ENCODE peak calls at places on chromosome 11, in ten cellular contexts. E is AG04450, S is neural crest cell, A is keratinocyte, U is lower lobe of right lung, Q is bronchial epithelial cell, Z is GM23338, F is lower leg skin, M is left lung, V is AG09309. O is an unnamed sample.

GRCh38 chr11:69642549-69642912 is 1.6 kb downstream of the CCND1 start:
- DNase-seq in E (no peak), S (no peak), A (no peak), U (no peak), Q (no peak), Z (peak), F (no peak), M (peak), V (no peak), O (no peak)

GRCh38 chr11:76962583-76963416 is 71.4 kb upstream of the B3GNT6 start:
- DNase-seq in E (no peak), S (no peak), A (no peak), U (no peak), Q (no peak), Z (no peak), F (no peak), M (no peak), V (no peak), O (peak)

GRCh38 chr11:63897459-63898156 is 19.4 kb downstream of the RCOR2 start:
- DNase-seq in E (no peak), S (no peak), A (no peak), U (no peak), Q (no peak), Z (no peak), F (no peak), M (no peak), V (no peak), O (no peak)

GRCh38 chr11:13668957-13669521 is 571 bp downstream of the FAR1 start:
- DNase-seq in E (no peak), S (peak), A (no peak), U (peak), Q (peak), Z (peak), F (peak), M (peak), V (no peak), O (peak)

GRCh38 chr11:123061403-123062157 is at the start of gene HSPA8:
- DNase-seq in E (peak), S (no peak), A (peak), U (peak), Q (no peak), Z (peak), F (peak), M (peak), V (peak), O (no peak)

GRCh38 chr11:78365381-78365792 is 52.2 kb downstream of the GAB2 start:
- DNase-seq in E (no peak), S (no peak), A (peak), U (peak), Q (peak), Z (peak), F (no peak), M (no peak), V (no peak), O (no peak)

GRCh38 chr11:68328374-68329091 is 16.1 kb downstream of the LRP5 start:
- DNase-seq in E (no peak), S (peak), A (no peak), U (no peak), Q (no peak), Z (peak), F (no peak), M (no peak), V (no peak), O (no peak)

GRCh38 chr11:28759311-28759710 is 651.1 kb downstream of the METTL15 start:
- DNase-seq in E (no peak), S (no peak), A (no peak), U (no peak), Q (peak), Z (peak), F (no peak), M (no peak), V (no peak), O (no peak)

GRCh38 chr11:65911682-65912568 is 6.9 kb downstream of the C11orf68 start:
- DNase-seq in E (no peak), S (peak), A (no peak), U (no peak), Q (peak), Z (peak), F (peak), M (no peak), V (no peak), O (no peak)

GRCh38 chr11:63574856-63575602 is 11.8 kb upstream of the PLAAT2 start:
- DNase-seq in E (no peak), S (no peak), A (no peak), U (no peak), Q (peak), Z (no peak), F (no peak), M (no peak), V (no peak), O (no peak)

GRCh38 chr11:102226702-102227101 is 90.6 kb upstream of the BIRC3 start:
- DNase-seq in E (peak), S (no peak), A (no peak), U (no peak), Q (peak), Z (no peak), F (no peak), M (no peak), V (no peak), O (no peak)

GRCh38 chr11:111538407-111539114 is 2.0 kb upstream of the LAYN start:
- DNase-seq in E (no peak), S (no peak), A (no peak), U (no peak), Q (peak), Z (no peak), F (no peak), M (no peak), V (no peak), O (no peak)

GRCh38 chr11:38711110-38711509 is 2113.1 kb upstream of the RAG2 start:
- DNase-seq in E (no peak), S (no peak), A (no peak), U (no peak), Q (no peak), Z (no peak), F (no peak), M (no peak), V (no peak), O (no peak)

GRCh38 chr11:128288368-128288767 is 299.0 kb downstream of the ETS1 start:
- DNase-seq in E (no peak), S (no peak), A (no peak), U (no peak), Q (no peak), Z (no peak), F (no peak), M (no peak), V (no peak), O (no peak)

GRCh38 chr11:128282053-128282452 is 305.3 kb downstream of the ETS1 start:
- DNase-seq in E (no peak), S (no peak), A (no peak), U (no peak), Q (peak), Z (no peak), F (no peak), M (no peak), V (no peak), O (no peak)

GRCh38 chr11:128283445-128283844 is 303.9 kb downstream of the ETS1 start:
- DNase-seq in E (peak), S (no peak), A (no peak), U (no peak), Q (no peak), Z (no peak), F (no peak), M (no peak), V (no peak), O (no peak)

GRCh38 chr11:128285313-128285712 is 302.0 kb downstream of the ETS1 start:
- DNase-seq in E (no peak), S (no peak), A (no peak), U (no peak), Q (no peak), Z (no peak), F (no peak), M (no peak), V (no peak), O (no peak)

DNA sequence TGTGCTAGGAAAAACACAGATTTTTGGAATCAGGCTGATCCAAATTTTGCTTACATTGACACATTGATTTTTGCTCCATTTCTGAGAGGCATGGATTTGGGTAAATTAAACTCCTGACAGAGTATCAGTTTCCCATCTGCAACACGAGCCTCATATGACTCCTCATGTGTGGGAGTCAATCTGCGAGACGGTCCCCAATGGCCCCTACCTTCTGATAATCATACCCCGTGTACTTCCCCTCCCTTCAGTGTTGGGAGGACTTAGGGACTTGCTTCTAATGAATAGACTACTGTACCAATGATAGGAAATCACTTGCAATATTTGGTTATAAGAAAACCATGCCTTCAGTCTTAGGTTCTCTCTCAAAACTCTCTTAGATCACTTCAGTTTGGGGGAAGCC is 302.7 kb downstream of the ETS1 start:
- DNase-seq in E (no peak), S (no peak), A (no peak), U (no peak), Q (no peak), Z (no peak), F (no peak), M (no peak), V (no peak), O (no peak)
- TF ChIP-seq CTCF in E (no peak), S (no peak), A (no peak), U (no peak), Q (no peak), Z (no peak), F (no peak), M (no peak), V (no peak), O (no peak)

DNA sequence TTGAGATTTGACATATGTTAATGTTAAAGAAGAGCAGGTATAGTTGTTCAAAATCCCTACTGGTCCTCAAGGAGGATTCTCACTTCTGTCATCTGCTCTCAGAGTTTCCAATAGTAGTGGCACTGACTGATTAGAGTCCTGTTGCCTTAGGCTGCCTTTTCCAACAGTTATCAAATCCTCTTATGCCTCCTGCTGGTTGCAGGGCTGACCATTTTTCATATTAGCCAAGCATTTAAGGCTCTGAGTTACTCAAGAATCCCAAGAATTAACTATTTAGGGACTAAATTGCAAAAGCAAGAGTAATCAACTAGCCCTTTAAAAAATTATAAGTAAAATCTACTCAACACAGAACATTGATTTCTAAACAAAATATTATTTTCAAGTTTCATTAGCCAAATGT is 212.0 kb upstream of the CHORDC1 start:
- DNase-seq in E (no peak), S (no peak), A (no peak), U (no peak), Q (peak), Z (peak), F (no peak), M (no peak), V (no peak), O (no peak)
- TF ChIP-seq CTCF in E (no peak), S (peak), A (peak), U (no peak), Q (peak), Z (peak), F (no peak), M (no peak), V (no peak), O (peak)

DNA sequence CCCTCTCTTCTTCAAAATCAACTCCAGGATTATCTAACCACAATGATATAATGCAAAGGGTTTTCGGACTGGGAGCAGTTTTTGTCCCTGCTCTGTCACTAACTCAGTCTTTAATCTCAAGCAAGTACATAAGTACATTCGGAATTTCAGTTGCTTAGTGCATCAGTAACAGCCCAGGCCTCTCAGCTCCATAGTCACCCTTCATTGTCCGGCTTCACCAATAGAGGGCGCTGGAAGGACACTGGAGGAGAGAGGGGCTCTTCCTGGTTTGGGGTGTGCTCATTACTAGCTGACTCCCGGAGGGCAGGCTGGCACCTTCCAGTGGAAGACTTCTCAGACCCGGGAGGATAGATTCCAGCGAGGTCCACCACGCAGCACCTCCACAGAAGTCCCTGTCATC is 90.4 kb upstream of the PDGFD start:
- DNase-seq in E (no peak), S (peak), A (no peak), U (no peak), Q (peak), Z (peak), F (no peak), M (peak), V (no peak), O (peak)
- TF ChIP-seq CTCF in E (peak), S (peak), A (peak), U (peak), Q (peak), Z (peak), F (no peak), M (no peak), V (no peak), O (peak)

GRCh38 chr11:117202386-117203068 is 3.4 kb downstream of the TAGLN start:
- DNase-seq in E (no peak), S (no peak), A (no peak), U (no peak), Q (no peak), Z (no peak), F (peak), M (peak), V (no peak), O (no peak)

GRCh38 chr11:117204283-117205080 is 5.3 kb downstream of the TAGLN start:
- DNase-seq in E (no peak), S (no peak), A (no peak), U (no peak), Q (no peak), Z (no peak), F (no peak), M (no peak), V (no peak), O (no peak)

GRCh38 chr11:117203069-117203407 is 3.9 kb downstream of the TAGLN start:
- DNase-seq in E (no peak), S (no peak), A (no peak), U (no peak), Q (no peak), Z (no peak), F (peak), M (no peak), V (no peak), O (no peak)

GRCh38 chr11:117201906-117202305 is 2.7 kb downstream of the TAGLN start:
- DNase-seq in E (no peak), S (no peak), A (no peak), U (no peak), Q (no peak), Z (no peak), F (peak), M (peak), V (no peak), O (no peak)

DNA sequence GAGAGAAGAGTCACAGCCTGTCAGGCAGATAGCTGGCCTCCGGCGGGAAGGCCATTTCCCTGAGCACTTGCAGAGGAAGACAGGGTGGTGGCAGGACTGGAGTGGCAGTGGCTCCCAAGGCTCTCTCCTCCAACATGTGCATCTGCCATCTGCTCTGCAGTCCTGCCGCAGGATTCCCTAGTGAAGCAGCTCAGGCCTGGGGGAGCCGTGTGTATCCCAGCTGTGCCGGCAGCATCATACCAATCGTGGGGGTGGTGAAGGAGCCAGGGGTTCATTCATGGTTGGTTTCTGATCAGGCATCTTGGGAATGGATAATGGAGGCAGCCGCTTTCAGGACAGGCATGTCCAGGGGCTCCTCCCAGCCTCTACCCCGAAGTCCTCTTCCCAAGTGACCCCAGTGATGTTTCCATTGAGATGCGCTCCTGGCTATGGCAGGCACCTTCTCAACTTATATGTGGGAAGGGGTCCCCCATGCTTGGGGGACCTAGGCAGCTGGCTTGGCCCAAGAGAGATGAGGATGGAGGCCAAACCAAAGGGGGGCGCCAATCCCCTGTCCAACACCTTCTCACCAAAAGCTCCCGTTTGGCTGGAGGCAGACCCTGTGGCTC is 6.1 kb downstream of the TAGLN start:
- DNase-seq in E (no peak), S (no peak), A (no peak), U (no peak), Q (no peak), Z (no peak), F (peak), M (peak), V (no peak), O (no peak)
- TF ChIP-seq CTCF in E (no peak), S (no peak), A (no peak), U (no peak), Q (no peak), Z (peak), F (no peak), M (no peak), V (no peak), O (no peak)

GRCh38 chr11:31796523-31797226 is 14.4 kb downstream of the PAX6 start:
- DNase-seq in E (no peak), S (no peak), A (no peak), U (no peak), Q (no peak), Z (peak), F (peak), M (no peak), V (no peak), O (peak)

GRCh38 chr11:31799794-31800397 is 11.2 kb downstream of the PAX6 start:
- DNase-seq in E (no peak), S (no peak), A (no peak), U (no peak), Q (no peak), Z (peak), F (peak), M (no peak), V (no peak), O (peak)

GRCh38 chr11:31797227-31798056 is 13.7 kb downstream of the PAX6 start:
- DNase-seq in E (no peak), S (no peak), A (no peak), U (no peak), Q (no peak), Z (no peak), F (no peak), M (no peak), V (no peak), O (peak)

GRCh38 chr11:31799036-31799793 is 11.9 kb downstream of the PAX6 start:
- DNase-seq in E (no peak), S (peak), A (no peak), U (no peak), Q (no peak), Z (peak), F (no peak), M (peak), V (no peak), O (peak)

GRCh38 chr11:31798057-31799035 is 12.8 kb downstream of the PAX6 start:
- DNase-seq in E (no peak), S (no peak), A (no peak), U (no peak), Q (no peak), Z (peak), F (peak), M (peak), V (no peak), O (peak)
- TF ChIP-seq CTCF in E (peak), S (peak), A (peak), U (no peak), Q (peak), Z (peak), F (no peak), M (no peak), V (peak), O (peak)

DNA sequence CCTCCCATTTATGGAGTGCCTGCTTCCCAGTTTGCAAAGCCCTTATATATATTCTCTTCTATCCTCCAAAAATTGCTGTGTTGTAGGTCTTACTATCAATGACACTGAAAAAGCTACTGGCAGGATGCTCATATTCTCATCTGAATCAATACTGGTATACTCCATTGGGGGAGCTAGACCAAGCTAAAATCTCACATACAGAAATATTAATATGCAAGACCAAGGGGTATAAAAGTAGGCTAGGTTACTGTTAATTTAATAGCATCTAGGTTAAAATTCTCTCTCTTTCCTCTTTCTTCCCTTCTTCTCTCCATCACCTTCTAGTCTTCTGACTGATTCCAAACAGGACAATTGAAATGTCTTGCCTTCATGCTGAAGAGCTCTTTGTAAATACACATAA is 17.1 kb upstream of the BDNF start:
- DNase-seq in E (no peak), S (no peak), A (no peak), U (no peak), Q (no peak), Z (peak), F (no peak), M (no peak), V (no peak), O (no peak)
- TF ChIP-seq CTCF in E (peak), S (peak), A (no peak), U (no peak), Q (no peak), Z (peak), F (no peak), M (no peak), V (peak), O (no peak)

GRCh38 chr11:108664241-108664640 is 628 bp upstream of the DDX10 start:
- DNase-seq in E (no peak), S (no peak), A (no peak), U (no peak), Q (no peak), Z (no peak), F (no peak), M (no peak), V (no peak), O (no peak)

GRCh38 chr11:108669261-108669660 is 4.4 kb downstream of the DDX10 start:
- DNase-seq in E (no peak), S (no peak), A (no peak), U (no peak), Q (no peak), Z (no peak), F (no peak), M (no peak), V (no peak), O (no peak)

GRCh38 chr11:108663154-108663877 is 1.6 kb upstream of the DDX10 start:
- DNase-seq in E (no peak), S (no peak), A (no peak), U (no peak), Q (no peak), Z (no peak), F (no peak), M (no peak), V (no peak), O (no peak)

GRCh38 chr11:108664730-108665525 is at the start of gene DDX10:
- DNase-seq in E (peak), S (peak), A (peak), U (peak), Q (peak), Z (peak), F (peak), M (peak), V (peak), O (peak)

GRCh38 chr11:108666373-108666772 is 1.5 kb downstream of the DDX10 start:
- DNase-seq in E (no peak), S (no peak), A (no peak), U (no peak), Q (no peak), Z (peak), F (no peak), M (no peak), V (no peak), O (no peak)
- TF ChIP-seq CTCF in E (no peak), S (no peak), A (no peak), U (no peak), Q (no peak), Z (no peak), F (no peak), M (no peak), V (no peak), O (no peak)